ENCODE peak calls at places on chromosome 20, in five cellular contexts. One of them, this sample, is unnamed.

GRCh38 chr20:15320941-15321340 is 983.5 kb upstream of the FLRT3 start:
- DNase-seq in RWPE1: no peak
- DNase-seq in T-helper 17 cell: no peak
- DNase-seq in GM12878: no peak
- DNase-seq in T-helper 2 cell: no peak
- DNase-seq in this sample: no peak

GRCh38 chr20:44183282-44183681 is 3.7 kb downstream of the JPH2 start:
- DNase-seq in T-helper 17 cell: no peak
- DNase-seq in GM12878: no peak
- DNase-seq in RWPE1: no peak
- DNase-seq in T-helper 2 cell: no peak
- DNase-seq in this sample: no peak

GRCh38 chr20:62409935-62410741 is 3.1 kb upstream of the CABLES2 start:
- DNase-seq in RWPE1: peak; percentile 66
- DNase-seq in T-helper 2 cell: no peak
- DNase-seq in GM12878: no peak
- DNase-seq in T-helper 17 cell: no peak
- DNase-seq in this sample: peak; percentile 83

GRCh38 chr20:34222208-34222607 is 19.0 kb upstream of the ASIP start:
- DNase-seq in RWPE1: peak; percentile 67
- DNase-seq in GM12878: no peak
- DNase-seq in T-helper 17 cell: no peak
- DNase-seq in T-helper 2 cell: no peak
- DNase-seq in this sample: no peak

GRCh38 chr20:41316602-41317535 is 662 bp downstream of the ZHX3 start:
- DNase-seq in RWPE1: peak; percentile 95
- DNase-seq in GM12878: no peak
- DNase-seq in T-helper 17 cell: peak; percentile 73
- DNase-seq in T-helper 2 cell: peak; percentile 65
- DNase-seq in this sample: peak; percentile 75

GRCh38 chr20:62741191-62741676 is 32.6 kb downstream of the NTSR1 start:
- DNase-seq in GM12878: no peak
- DNase-seq in RWPE1: no peak
- DNase-seq in T-helper 2 cell: peak; percentile 8
- DNase-seq in T-helper 17 cell: no peak
- DNase-seq in this sample: no peak

GRCh38 chr20:50153153-50153499 is 397 bp downstream of the PEDS1 start:
- DNase-seq in T-helper 2 cell: no peak
- DNase-seq in T-helper 17 cell: no peak
- DNase-seq in RWPE1: peak; percentile 63
- DNase-seq in GM12878: no peak
- DNase-seq in this sample: no peak

GRCh38 chr20:38060536-38060935 is 27.0 kb downstream of the RPRD1B start:
- DNase-seq in T-helper 17 cell: no peak
- DNase-seq in RWPE1: no peak
- DNase-seq in GM12878: no peak
- DNase-seq in T-helper 2 cell: no peak
- DNase-seq in this sample: no peak

GRCh38 chr20:3165473-3166337 is 6.0 kb upstream of the FASTKD5 start:
- DNase-seq in RWPE1: no peak
- DNase-seq in GM12878: no peak
- DNase-seq in T-helper 2 cell: no peak
- DNase-seq in T-helper 17 cell: no peak
- DNase-seq in this sample: no peak

GRCh38 chr20:59584278-59584925 is 19.9 kb upstream of the PHACTR3 start:
- DNase-seq in T-helper 17 cell: no peak
- DNase-seq in T-helper 2 cell: no peak
- DNase-seq in GM12878: no peak
- DNase-seq in RWPE1: no peak
- DNase-seq in this sample: no peak

GRCh38 chr20:1060985-1061384 is 57.4 kb upstream of the PSMF1 start:
- DNase-seq in RWPE1: no peak
- DNase-seq in T-helper 2 cell: no peak
- DNase-seq in T-helper 17 cell: no peak
- DNase-seq in GM12878: no peak
- DNase-seq in this sample: no peak

GRCh38 chr20:33835773-33836172 is 24.6 kb downstream of the CHMP4B start:
- DNase-seq in T-helper 17 cell: no peak
- DNase-seq in T-helper 2 cell: no peak
- DNase-seq in RWPE1: no peak
- DNase-seq in GM12878: no peak
- DNase-seq in this sample: no peak

GRCh38 chr20:11995750-11996567 is 78.3 kb downstream of the BTBD3 start:
- DNase-seq in T-helper 2 cell: no peak
- DNase-seq in T-helper 17 cell: no peak
- DNase-seq in RWPE1: no peak
- DNase-seq in GM12878: no peak
- DNase-seq in this sample: no peak

GRCh38 chr20:9397928-9398327 is 116.5 kb upstream of the LAMP5 start:
- DNase-seq in T-helper 2 cell: no peak
- DNase-seq in T-helper 17 cell: no peak
- DNase-seq in RWPE1: no peak
- DNase-seq in GM12878: no peak
- DNase-seq in this sample: no peak

GRCh38 chr20:58233881-58234528 is 5.6 kb upstream of the ANKRD60 start:
- DNase-seq in GM12878: no peak
- DNase-seq in T-helper 2 cell: no peak
- DNase-seq in T-helper 17 cell: peak; percentile 32
- DNase-seq in RWPE1: no peak
- DNase-seq in this sample: no peak

GRCh38 chr20:59082981-59083380 is 40.4 kb upstream of the PRELID3B start:
- DNase-seq in GM12878: no peak
- DNase-seq in T-helper 2 cell: no peak
- DNase-seq in RWPE1: peak; percentile 89
- DNase-seq in T-helper 17 cell: no peak
- DNase-seq in this sample: no peak

GRCh38 chr20:34724172-34724571 is 20.0 kb downstream of the TP53INP2 start:
- DNase-seq in T-helper 17 cell: no peak
- DNase-seq in RWPE1: no peak
- DNase-seq in GM12878: no peak
- DNase-seq in T-helper 2 cell: no peak
- DNase-seq in this sample: no peak

GRCh38 chr20:39036851-39037250 is 74.7 kb downstream of the DHX35 start:
- DNase-seq in T-helper 2 cell: no peak
- DNase-seq in GM12878: no peak
- DNase-seq in T-helper 17 cell: no peak
- DNase-seq in RWPE1: no peak
- DNase-seq in this sample: no peak

GRCh38 chr20:46051556-46052323 is 22.7 kb downstream of the SLC12A5 start:
- DNase-seq in RWPE1: peak; percentile 39
- DNase-seq in GM12878: no peak
- DNase-seq in T-helper 17 cell: no peak
- DNase-seq in T-helper 2 cell: no peak
- DNase-seq in this sample: no peak

GRCh38 chr20:62953839-62954703 is 1.6 kb downstream of the SLC17A9 start:
- DNase-seq in T-helper 17 cell: peak; percentile 51
- DNase-seq in T-helper 2 cell: no peak
- DNase-seq in GM12878: peak; percentile 75
- DNase-seq in RWPE1: no peak
- DNase-seq in this sample: peak; percentile 75

GRCh38 chr20:39206899-39207564 is 244.9 kb downstream of the DHX35 start:
- DNase-seq in RWPE1: no peak
- DNase-seq in T-helper 2 cell: no peak
- DNase-seq in GM12878: no peak
- DNase-seq in T-helper 17 cell: no peak
- DNase-seq in this sample: peak; percentile 50

GRCh38 chr20:59737073-59737691 is 132.8 kb downstream of the PHACTR3 start:
- DNase-seq in T-helper 17 cell: no peak
- DNase-seq in RWPE1: no peak
- DNase-seq in GM12878: no peak
- DNase-seq in T-helper 2 cell: no peak
- DNase-seq in this sample: no peak

GRCh38 chr20:35739294-35740163 is 2.5 kb downstream of the RBM39 start:
- DNase-seq in T-helper 2 cell: no peak
- DNase-seq in T-helper 17 cell: no peak
- DNase-seq in RWPE1: no peak
- DNase-seq in GM12878: no peak
- DNase-seq in this sample: no peak

GRCh38 chr20:3157817-3158216 is 1.8 kb downstream of the FASTKD5 start:
- DNase-seq in RWPE1: no peak
- DNase-seq in T-helper 2 cell: no peak
- DNase-seq in GM12878: no peak
- DNase-seq in T-helper 17 cell: no peak
- DNase-seq in this sample: no peak

GRCh38 chr20:48957521-48957920 is 36.0 kb downstream of the ARFGEF2 start:
- DNase-seq in RWPE1: no peak
- DNase-seq in T-helper 17 cell: no peak
- DNase-seq in GM12878: no peak
- DNase-seq in T-helper 2 cell: no peak
- DNase-seq in this sample: no peak

GRCh38 chr20:19858972-19859371 is 100.9 kb downstream of the RIN2 start:
- DNase-seq in RWPE1: no peak
- DNase-seq in T-helper 17 cell: no peak
- DNase-seq in GM12878: no peak
- DNase-seq in T-helper 2 cell: no peak
- DNase-seq in this sample: no peak

GRCh38 chr20:34915749-34916455 is 39.5 kb downstream of the ACSS2 start:
- DNase-seq in RWPE1: no peak
- DNase-seq in T-helper 17 cell: no peak
- DNase-seq in GM12878: no peak
- DNase-seq in T-helper 2 cell: no peak
- DNase-seq in this sample: no peak

GRCh38 chr20:12287575-12287974 is 369.9 kb downstream of the BTBD3 start:
- DNase-seq in RWPE1: no peak
- DNase-seq in T-helper 17 cell: no peak
- DNase-seq in T-helper 2 cell: no peak
- DNase-seq in GM12878: no peak
- DNase-seq in this sample: no peak

GRCh38 chr20:33852971-33853813 is 42.0 kb downstream of the CHMP4B start:
- DNase-seq in RWPE1: no peak
- DNase-seq in GM12878: no peak
- DNase-seq in T-helper 17 cell: no peak
- DNase-seq in T-helper 2 cell: no peak
- DNase-seq in this sample: no peak

GRCh38 chr20:25551413-25552210 is 33.7 kb downstream of the NINL start:
- DNase-seq in GM12878: no peak
- DNase-seq in T-helper 2 cell: no peak
- DNase-seq in T-helper 17 cell: no peak
- DNase-seq in RWPE1: no peak
- DNase-seq in this sample: no peak

GRCh38 chr20:14295238-14295637 is 42.2 kb downstream of the FLRT3 start:
- DNase-seq in GM12878: peak; percentile 8
- DNase-seq in T-helper 17 cell: no peak
- DNase-seq in T-helper 2 cell: no peak
- DNase-seq in RWPE1: no peak
- DNase-seq in this sample: no peak

GRCh38 chr20:19026901-19027644 is 185.4 kb upstream of the SLC24A3 start:
- DNase-seq in T-helper 17 cell: no peak
- DNase-seq in GM12878: no peak
- DNase-seq in RWPE1: no peak
- DNase-seq in T-helper 2 cell: no peak
- DNase-seq in this sample: no peak

GRCh38 chr20:20450461-20451027 is 82.6 kb downstream of the INSM1 start:
- DNase-seq in T-helper 2 cell: no peak
- DNase-seq in GM12878: no peak
- DNase-seq in T-helper 17 cell: no peak
- DNase-seq in RWPE1: no peak
- DNase-seq in this sample: peak; percentile 52

GRCh38 chr20:63149531-63150207 is 66.3 kb downstream of the YTHDF1 start:
- DNase-seq in T-helper 2 cell: no peak
- DNase-seq in RWPE1: no peak
- DNase-seq in GM12878: no peak
- DNase-seq in T-helper 17 cell: no peak
- DNase-seq in this sample: no peak

GRCh38 chr20:44154521-44155001 is 32.4 kb downstream of the JPH2 start:
- DNase-seq in GM12878: no peak
- DNase-seq in T-helper 2 cell: no peak
- DNase-seq in T-helper 17 cell: no peak
- DNase-seq in RWPE1: peak; percentile 62
- DNase-seq in this sample: no peak

GRCh38 chr20:3221398-3222226 is 12.3 kb downstream of the ITPA start:
- DNase-seq in T-helper 17 cell: no peak
- DNase-seq in GM12878: no peak
- DNase-seq in T-helper 2 cell: no peak
- DNase-seq in RWPE1: peak; percentile 66
- DNase-seq in this sample: peak; percentile 48

GRCh38 chr20:34083137-34083536 is 28.9 kb downstream of the EIF2S2 start:
- DNase-seq in GM12878: no peak
- DNase-seq in RWPE1: peak; percentile 96
- DNase-seq in T-helper 17 cell: no peak
- DNase-seq in T-helper 2 cell: no peak
- DNase-seq in this sample: peak; percentile 75

GRCh38 chr20:37517371-37517748 is 3.7 kb upstream of the NNAT start:
- DNase-seq in T-helper 17 cell: no peak
- DNase-seq in RWPE1: no peak
- DNase-seq in T-helper 2 cell: no peak
- DNase-seq in GM12878: no peak
- DNase-seq in this sample: no peak

GRCh38 chr20:33433875-33434274 is 9.7 kb downstream of the SNTA1 start:
- DNase-seq in T-helper 2 cell: no peak
- DNase-seq in T-helper 17 cell: no peak
- DNase-seq in RWPE1: no peak
- DNase-seq in GM12878: no peak
- DNase-seq in this sample: no peak